ENCODE peak calls at places on chromosomes 16 and 17, in five cellular contexts. K is stimulated activated CD4-positive, alpha-beta T cell treated with anti-CD3 and anti-CD28 coated beads, TNF-alpha, amount 100 ng/mL, for 1 hour; L is natural killer cell treated with Interleukin-12 subunit alpha and Interleukin-12 subunit beta and Interleukin-15 and Interleukin-18, amount 100 ng/mL, for 72 hours; N is effector CD4-positive, alpha-beta T cell; V is AG04450. R is an unnamed sample.

GRCh38 chr17:64411999-64412771 is 21.5 kb upstream of the PECAM1 start:
- DNase-seq in V (no peak), L (no peak), N (no peak), K (no peak), R (no peak)

GRCh38 chr16:83675136-83675535 is 132.6 kb upstream of the HSBP1 start:
- DNase-seq in V (no peak), K (no peak), N (no peak), L (no peak), R (no peak)

GRCh38 chr16:4350787-4351659 is at the start of gene PAM16:
- DNase-seq in V (peak), K (peak), N (peak), L (peak), R (peak)

GRCh38 chr16:22898874-22899348 is 84.9 kb downstream of the HS3ST2 start:
- DNase-seq in L (peak), K (no peak), N (peak), V (no peak), R (peak)

GRCh38 chr16:50644730-50645129 is 36.4 kb downstream of the SNX20 start:
- DNase-seq in L (no peak), V (no peak), K (no peak), N (no peak), R (peak)

GRCh38 chr17:71985111-71986039 is 135.4 kb upstream of the SOX9 start:
- DNase-seq in V (no peak), K (no peak), N (no peak), L (no peak), R (no peak)

GRCh38 chr17:48244121-48244711 is 136.7 kb downstream of the SNX11 start:
- DNase-seq in K (no peak), N (no peak), V (no peak), L (no peak), R (peak)

GRCh38 chr17:142876-143784 is 5.8 kb downstream of the SCGB1C2 start:
- DNase-seq in N (no peak), L (no peak), V (no peak), K (no peak), R (no peak)

GRCh38 chr16:979859-980594 is 1.5 kb upstream of the SOX8 start:
- DNase-seq in K (no peak), V (no peak), L (no peak), N (no peak), R (no peak)